ENCODE peak calls at places on chromosomes 13 and 19, in six cellular contexts. P, S, J, W, E and R are unnamed samples.
A peak's percentile ranks its signal among the peaks of the same experiment; 100 is the strongest.

GRCh38 chr13:108361769-108362168 is 92.3 kb downstream of the TNFSF13B start:
- DNase-seq in P (no peak), S (no peak), J (no peak), W (no peak), E (no peak), R (no peak)

GRCh38 chr19:6340493-6341201 is 7.2 kb upstream of the ACER1 start:
- DNase-seq in P (no peak), S (no peak), J (no peak), W (no peak), E (no peak), R (no peak)

GRCh38 chr19:43765109-43765876 is 10.5 kb upstream of the SMG9 start:
- DNase-seq in P (peak; percentile 93), S (peak; percentile 45), J (peak; percentile 38), W (peak; percentile 70), E (peak; percentile 98), R (peak; percentile 72)

GRCh38 chr13:108176685-108177274 is 38.6 kb downstream of the LIG4 start:
- DNase-seq in P (no peak), S (peak; percentile 40), J (peak; percentile 12), W (no peak), E (no peak), R (peak; percentile 9)

GRCh38 chr19:55175117-55175867 is 4.8 kb downstream of the SYT5 start:
- DNase-seq in P (no peak), S (no peak), J (no peak), W (no peak), E (no peak), R (no peak)

GRCh38 chr19:2015611-2015950 is at the start of gene BTBD2:
- DNase-seq in P (no peak), S (peak; percentile 46), J (peak; percentile 25), W (peak; percentile 66), E (no peak), R (peak; percentile 44)

GRCh38 chr19:2464389-2464788 is 7.6 kb upstream of the LMNB2 start:
- DNase-seq in P (no peak), S (no peak), J (no peak), W (no peak), E (no peak), R (no peak)

GRCh38 chr19:27714857-27715256 is 1498.1 kb downstream of the UQCRFS1 start:
- DNase-seq in P (no peak), S (no peak), J (no peak), W (no peak), E (no peak), R (no peak)

GRCh38 chr13:51822106-51822840 is 18.3 kb upstream of the DHRS12 start:
- DNase-seq in P (no peak), S (no peak), J (no peak), W (no peak), E (no peak), R (peak; percentile 52)

GRCh38 chr13:38046049-38046376 is 176.4 kb upstream of the TRPC4 start:
- DNase-seq in P (no peak), S (no peak), J (no peak), W (no peak), E (no peak), R (no peak)

GRCh38 chr13:113726961-113727411 is 32.0 kb upstream of the TMEM255B start:
- DNase-seq in P (no peak), S (no peak), J (no peak), W (no peak), E (peak; percentile 27), R (no peak)

GRCh38 chr19:32802840-32803239 is 66.7 kb downstream of the SLC7A9 start:
- DNase-seq in P (no peak), S (no peak), J (no peak), W (no peak), E (no peak), R (no peak)

GRCh38 chr19:46271488-46272197 is 25.2 kb upstream of the HIF3A start:
- DNase-seq in P (no peak), S (no peak), J (no peak), W (peak; percentile 44), E (peak; percentile 86), R (no peak)

GRCh38 chr13:83162493-83162892 is 719.8 kb downstream of the SLITRK1 start:
- DNase-seq in P (no peak), S (no peak), J (no peak), W (no peak), E (no peak), R (no peak)

GRCh38 chr13:31909889-31910551 is 121.6 kb upstream of the FRY start:
- DNase-seq in P (no peak), S (peak; percentile 14), J (peak; percentile 6), W (peak; percentile 64), E (peak; percentile 63), R (peak; percentile 25)

GRCh38 chr13:110380359-110381028 is 73.4 kb downstream of the COL4A2 start:
- DNase-seq in P (no peak), S (no peak), J (no peak), W (no peak), E (peak; percentile 71), R (no peak)